ENCODE peak calls at places on chromosome 19, in four cellular contexts. T is A549; I is stimulated activated CD4-positive, alpha-beta T cell treated with anti-CD3 and anti-CD28 coated beads, Interleukin-1b, Interleukin-23, amount 100 ng/mL, for 4 hours; W is type B pancreatic cell. R is an unnamed sample.

GRCh38 chr19:53365899-53366493 is 491 bp downstream of the ZNF525 start:
- DNase-seq in I (peak; percentile 24), W (no peak), T (no peak), R (no peak)

GRCh38 chr19:6773323-6773931 is 919 bp downstream of the VAV1 start:
- DNase-seq in I (no peak), T (no peak), W (no peak), R (no peak)

GRCh38 chr19:38155453-38155852 is 68.6 kb downstream of the DPF1 start:
- DNase-seq in T (no peak), I (no peak), W (no peak), R (no peak)

GRCh38 chr19:2453431-2454025 is 3.2 kb downstream of the LMNB2 start:
- DNase-seq in T (no peak), I (no peak), W (no peak), R (no peak)

GRCh38 chr19:48678201-48678600 is 5.4 kb upstream of the NTN5 start:
- DNase-seq in W (no peak), T (no peak), I (no peak), R (no peak)

GRCh38 chr19:37506387-37507166 is at the start of gene ZNF793:
- DNase-seq in T (no peak), I (peak; percentile 69), W (peak; percentile 90), R (peak; percentile 75)

GRCh38 chr19:41023193-41023592 is 32.1 kb downstream of the CYP2B6 start:
- DNase-seq in W (no peak), I (no peak), T (no peak), R (no peak)

GRCh38 chr19:16033136-16033530 is 43.2 kb upstream of the TPM4 start:
- DNase-seq in W (no peak), I (no peak), T (no peak), R (no peak)

GRCh38 chr19:571127-571974 is 1.0 kb upstream of the BSG start:
- DNase-seq in T (no peak), I (no peak), W (no peak), R (no peak)

GRCh38 chr19:34084396-34085145 is 87.7 kb upstream of the LSM14A start:
- DNase-seq in I (no peak), W (no peak), T (no peak), R (no peak)

GRCh38 chr19:17415107-17415506 is 4.7 kb upstream of the MVB12A start:
- DNase-seq in W (no peak), I (no peak), T (no peak), R (no peak)

GRCh38 chr19:50817941-50818858 is 5.4 kb downstream of the KLK1 start:
- DNase-seq in I (no peak), W (no peak), T (peak; percentile 95), R (no peak)

GRCh38 chr19:52007436-52007804 is 591 bp downstream of the ZNF615 start:
- DNase-seq in I (no peak), T (no peak), W (no peak), R (no peak)

GRCh38 chr19:2167896-2168618 is 4.3 kb downstream of the DOT1L start:
- DNase-seq in I (no peak), W (no peak), T (no peak), R (peak; percentile 36)

GRCh38 chr19:48963371-48964204 is 1.5 kb upstream of the FTL start:
- DNase-seq in T (peak; percentile 92), I (peak; percentile 42), W (peak; percentile 78), R (peak; percentile 24)